ENCODE peak calls at places on chromosomes 16 and 17, in four cellular contexts. Z, G, O and T are unnamed samples.

GRCh38 chr17:75808905-75809621 is 24.5 kb downstream of the UNK start:
- DNase-seq in O (peak; percentile 78), Z (peak; percentile 24), G (no peak), T (no peak)

GRCh38 chr17:40485851-40486512 is 15.4 kb downstream of the TNS4 start:
- DNase-seq in O (peak; percentile 100), Z (peak; percentile 81), G (peak; percentile 53), T (no peak)

GRCh38 chr16:76818611-76819181 is 372.3 kb upstream of the MON1B start:
- DNase-seq in O (no peak), Z (no peak), G (no peak), T (no peak)

GRCh38 chr16:86165479-86165878 is 266.5 kb downstream of the IRF8 start:
- DNase-seq in O (no peak), Z (no peak), G (no peak), T (no peak)

GRCh38 chr16:89842471-89843408 is 14.5 kb downstream of the SPIRE2 start:
- DNase-seq in O (peak; percentile 54), G (no peak), Z (no peak), T (peak; percentile 72)

GRCh38 chr16:64346080-64346479 is 775.8 kb downstream of the CDH11 start:
- DNase-seq in O (no peak), Z (no peak), G (no peak), T (no peak)

GRCh38 chr17:66466933-66467367 is 164.5 kb downstream of the PRKCA start:
- DNase-seq in G (no peak), O (peak; percentile 99), Z (no peak), T (peak; percentile 94)

GRCh38 chr17:63446981-63447687 is 1.0 kb upstream of the CYB561 start:
- DNase-seq in G (peak; percentile 54), O (no peak), Z (peak; percentile 58), T (peak; percentile 95)

GRCh38 chr17:39601758-39602532 is 5.8 kb downstream of the NEUROD2 start:
- DNase-seq in Z (no peak), O (no peak), G (no peak), T (no peak)

GRCh38 chr17:49434821-49435581 is 20.3 kb upstream of the PHB1 start:
- DNase-seq in G (peak; percentile 30), Z (peak; percentile 42), O (peak; percentile 66), T (peak; percentile 42)

DNA sequence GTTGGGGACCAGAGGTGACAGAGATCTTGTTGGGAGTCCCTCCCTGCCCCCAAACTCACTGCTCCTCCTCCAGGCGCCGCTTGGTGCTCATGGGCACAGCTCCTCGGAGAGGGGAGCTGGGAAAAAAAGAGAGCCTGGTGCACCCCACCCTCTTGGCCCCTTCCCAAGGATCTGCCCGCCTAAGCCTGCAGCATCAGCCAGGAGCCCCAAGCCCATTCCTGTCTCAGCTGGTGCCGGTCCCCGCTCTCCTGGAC is 400 bp downstream of the HCFC1R1 start:
- DNase-seq in G (no peak), Z (no peak), O (no peak), T (no peak)
- H3K4me1 ChIP-seq in G (peaks cover 50% of the 10 kb centered on the region), Z (peaks cover 27% of the 10 kb centered on the region), O (peaks cover 27% of the 10 kb centered on the region), T (peaks cover 18% of the 10 kb centered on the region)

DNA sequence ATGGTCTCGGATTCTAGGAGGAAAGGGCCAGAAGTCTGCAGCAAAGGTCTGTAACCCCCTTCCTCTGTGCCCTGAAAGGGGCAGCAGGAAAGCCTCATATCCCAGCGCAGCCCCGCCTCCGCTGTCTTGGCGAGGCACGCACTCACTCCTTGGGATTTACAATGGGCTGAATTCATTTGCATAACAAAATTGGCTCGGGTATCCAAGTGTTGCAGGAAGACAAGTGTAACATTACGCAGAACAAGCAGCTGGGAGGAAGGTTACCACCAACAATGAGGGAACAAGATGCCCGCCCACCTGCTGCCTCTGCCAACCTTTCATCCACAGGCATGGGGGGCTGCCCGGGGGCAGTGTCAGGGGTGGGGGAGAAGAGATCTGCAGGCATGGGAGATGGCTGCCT is 130.4 kb downstream of the MRM1 start:
- DNase-seq in O (no peak), Z (no peak), G (no peak), T (no peak)
- H3K4me1 ChIP-seq in O (no peaks in the 10 kb centered on the region), Z (no peaks in the 10 kb centered on the region), G (peaks cover 26% of the 10 kb centered on the region), T (no peaks in the 10 kb centered on the region)

GRCh38 chr17:7555320-7555948 is 3.1 kb upstream of the TNFSF13 start:
- DNase-seq in G (no peak), O (no peak), Z (no peak), T (no peak)

GRCh38 chr17:7556627-7557026 is 1.9 kb upstream of the TNFSF13 start:
- DNase-seq in G (no peak), O (no peak), Z (peak; percentile 26), T (no peak)

GRCh38 chr17:7558544-7559306 is at the start of gene TNFSF13:
- DNase-seq in Z (peak; percentile 42), G (no peak), O (no peak), T (no peak)

GRCh38 chr17:7557825-7558543 is 566 bp upstream of the TNFSF13 start:
- DNase-seq in Z (peak; percentile 94), O (no peak), G (no peak), T (peak; percentile 89)

DNA sequence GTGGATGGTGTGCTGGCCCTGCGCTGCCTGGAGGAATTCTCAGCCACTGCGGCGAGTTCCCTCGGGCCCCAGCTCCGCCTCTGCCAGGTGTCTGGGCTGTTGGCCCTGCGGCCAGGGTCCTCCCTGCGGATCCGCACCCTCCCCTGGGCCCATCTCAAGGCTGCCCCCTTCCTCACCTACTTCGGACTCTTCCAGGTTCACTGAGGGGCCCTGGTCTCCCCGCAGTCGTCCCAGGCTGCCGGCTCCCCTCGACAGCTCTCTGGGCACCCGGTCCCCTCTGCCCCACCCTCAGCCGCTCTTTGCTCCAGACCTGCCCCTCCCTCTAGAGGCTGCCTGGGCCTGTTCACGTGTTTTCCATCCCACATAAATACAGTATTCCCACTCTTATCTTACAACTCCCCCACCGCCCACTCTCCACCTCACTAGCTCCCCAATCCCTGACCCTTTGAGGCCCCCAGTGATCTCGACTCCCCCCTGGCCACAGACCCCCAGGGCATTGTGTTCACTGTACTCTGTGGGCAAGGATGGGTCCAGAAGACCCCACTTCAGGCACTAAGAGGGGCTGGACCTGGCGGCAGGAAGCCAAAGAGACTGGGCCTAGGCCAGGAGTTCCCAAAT is 1.3 kb upstream of the TNFSF13 start:
- DNase-seq in O (no peak), G (no peak), Z (no peak), T (no peak)
- H3K4me1 ChIP-seq in O (peaks cover 14% of the 10 kb centered on the region), G (peaks cover 42% of the 10 kb centered on the region), Z (peaks cover 39% of the 10 kb centered on the region), T (peaks cover 25% of the 10 kb centered on the region)

DNA sequence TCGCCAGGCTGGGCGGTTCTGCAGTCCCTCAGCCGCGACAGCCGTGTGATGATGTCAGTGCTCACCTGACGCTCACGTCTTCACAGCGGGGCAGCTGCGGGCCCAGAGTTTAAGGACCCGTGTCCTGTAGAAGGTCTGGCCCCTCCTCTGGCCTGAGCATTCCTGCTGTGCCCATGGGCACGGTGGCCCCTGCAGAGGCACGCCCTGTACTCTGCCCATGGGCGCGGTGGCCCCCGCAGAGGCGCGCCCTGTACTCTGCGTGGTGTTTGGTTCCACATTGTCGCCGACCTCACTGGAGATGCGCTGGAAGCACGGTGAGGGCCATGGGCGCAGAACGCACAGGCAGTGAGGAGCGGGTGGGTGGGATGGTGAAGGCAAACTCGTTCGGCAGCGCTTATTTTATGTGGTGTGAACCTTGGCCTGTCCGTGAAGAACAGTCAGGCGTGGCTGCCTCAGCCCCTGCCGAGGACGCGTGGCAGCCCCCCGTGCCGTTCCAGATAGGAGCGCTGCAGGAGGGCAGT is 122.0 kb downstream of the BANP start:
- DNase-seq in G (no peak), Z (no peak), O (no peak), T (no peak)
- H3K4me1 ChIP-seq in G (no peaks in the 10 kb centered on the region), Z (peaks cover 5% of the 10 kb centered on the region), O (peaks cover 7% of the 10 kb centered on the region), T (no peaks in the 10 kb centered on the region)

GRCh38 chr16:50201784-50202183 is 48.7 kb downstream of the TENT4B start:
- DNase-seq in G (no peak), Z (no peak), O (peak; percentile 42), T (no peak)
- H3K4me1 ChIP-seq in G (peaks cover 37% of the 10 kb centered on the region), Z (peaks cover 8% of the 10 kb centered on the region), O (peaks cover 12% of the 10 kb centered on the region), T (peaks cover 21% of the 10 kb centered on the region)

GRCh38 chr16:19132898-19133297 is 19.1 kb downstream of the ITPRIPL2 start:
- DNase-seq in O (peak; percentile 84), G (no peak), Z (no peak), T (no peak)

GRCh38 chr16:19130852-19131808 is 17.4 kb downstream of the ITPRIPL2 start:
- DNase-seq in Z (peak; percentile 31), O (peak; percentile 95), G (no peak), T (peak; percentile 61)

GRCh38 chr16:19133600-19133999 is 19.8 kb downstream of the ITPRIPL2 start:
- DNase-seq in O (no peak), G (no peak), Z (no peak), T (no peak)

GRCh38 chr16:19130385-19130784 is 16.6 kb downstream of the ITPRIPL2 start:
- DNase-seq in G (no peak), O (peak; percentile 36), Z (no peak), T (no peak)

GRCh38 chr16:19131809-19132777 is 18.3 kb downstream of the ITPRIPL2 start:
- DNase-seq in G (no peak), O (peak; percentile 72), Z (no peak), T (peak; percentile 61)
- H3K4me1 ChIP-seq in G (peaks cover 4% of the 10 kb centered on the region), O (peaks cover 17% of the 10 kb centered on the region), Z (peaks cover 21% of the 10 kb centered on the region), T (peaks cover 22% of the 10 kb centered on the region)